ENCODE peak calls at places on chromosomes 5 and 9, in five cellular contexts. One of them, this sample, is unnamed.

GRCh38 chr9:90141723-90142122 is 500.9 kb downstream of the DIRAS2 start:
- DNase-seq in ascending aorta: no peak
- DNase-seq in heart right ventricle: no peak
- DNase-seq in body of pancreas: no peak
- DNase-seq in left ventricle myocardium inferior: no peak
- DNase-seq in this sample: no peak

GRCh38 chr9:121945849-121946248 is 147.3 kb downstream of the TTLL11 start:
- DNase-seq in left ventricle myocardium inferior: no peak
- DNase-seq in body of pancreas: no peak
- DNase-seq in heart right ventricle: no peak
- DNase-seq in ascending aorta: no peak
- DNase-seq in this sample: no peak

GRCh38 chr5:3594514-3595101 is 1.0 kb upstream of the IRX1 start:
- DNase-seq in body of pancreas: no peak
- DNase-seq in ascending aorta: no peak
- DNase-seq in left ventricle myocardium inferior: no peak
- DNase-seq in heart right ventricle: no peak
- DNase-seq in this sample: no peak

GRCh38 chr5:109177227-109177626 is 232.5 kb downstream of the PJA2 start:
- DNase-seq in left ventricle myocardium inferior: no peak
- DNase-seq in body of pancreas: no peak
- DNase-seq in ascending aorta: no peak
- DNase-seq in heart right ventricle: no peak
- DNase-seq in this sample: no peak

GRCh38 chr9:68417762-68418161 is 61.4 kb downstream of the PGM5 start:
- DNase-seq in body of pancreas: no peak
- DNase-seq in ascending aorta: no peak
- DNase-seq in heart right ventricle: no peak
- DNase-seq in left ventricle myocardium inferior: no peak
- DNase-seq in this sample: no peak

GRCh38 chr9:78296208-78296892 is 575 bp upstream of the PSAT1 start:
- DNase-seq in heart right ventricle: peak; percentile 42
- DNase-seq in body of pancreas: peak; percentile 81
- DNase-seq in ascending aorta: no peak
- DNase-seq in left ventricle myocardium inferior: peak; percentile 37
- DNase-seq in this sample: peak; percentile 65

GRCh38 chr9:26723486-26723885 is 169.1 kb downstream of the CAAP1 start:
- DNase-seq in body of pancreas: peak; percentile 19
- DNase-seq in heart right ventricle: no peak
- DNase-seq in left ventricle myocardium inferior: no peak
- DNase-seq in ascending aorta: peak; percentile 61
- DNase-seq in this sample: peak; percentile 9

GRCh38 chr9:129383005-129383414 is 204.9 kb upstream of the IER5L start:
- DNase-seq in heart right ventricle: peak; percentile 66
- DNase-seq in ascending aorta: peak; percentile 79
- DNase-seq in body of pancreas: peak; percentile 96
- DNase-seq in left ventricle myocardium inferior: peak; percentile 53
- DNase-seq in this sample: no peak

GRCh38 chr9:86674475-86674874 is 272.8 kb downstream of the GAS1 start:
- DNase-seq in body of pancreas: no peak
- DNase-seq in ascending aorta: no peak
- DNase-seq in left ventricle myocardium inferior: no peak
- DNase-seq in heart right ventricle: no peak
- DNase-seq in this sample: no peak

GRCh38 chr5:119269061-119269579 is 86.7 kb upstream of the TNFAIP8 start:
- DNase-seq in body of pancreas: peak; percentile 51
- DNase-seq in ascending aorta: peak; percentile 72
- DNase-seq in heart right ventricle: peak; percentile 25
- DNase-seq in left ventricle myocardium inferior: peak; percentile 20
- DNase-seq in this sample: peak; percentile 19

GRCh38 chr9:128304151-128304970 is 17.9 kb downstream of the TRUB2 start:
- DNase-seq in heart right ventricle: no peak
- DNase-seq in left ventricle myocardium inferior: no peak
- DNase-seq in ascending aorta: no peak
- DNase-seq in body of pancreas: no peak
- DNase-seq in this sample: no peak

GRCh38 chr9:128309551-128309950 is 12.7 kb downstream of the TRUB2 start:
- DNase-seq in ascending aorta: no peak
- DNase-seq in left ventricle myocardium inferior: no peak
- DNase-seq in heart right ventricle: no peak
- DNase-seq in body of pancreas: no peak
- DNase-seq in this sample: no peak

GRCh38 chr9:128310461-128310860 is 11.8 kb downstream of the TRUB2 start:
- DNase-seq in ascending aorta: no peak
- DNase-seq in heart right ventricle: peak; percentile 53
- DNase-seq in body of pancreas: no peak
- DNase-seq in left ventricle myocardium inferior: peak; percentile 46
- DNase-seq in this sample: no peak

GRCh38 chr9:128304971-128305288 is 17.3 kb downstream of the TRUB2 start:
- DNase-seq in ascending aorta: no peak
- DNase-seq in left ventricle myocardium inferior: no peak
- DNase-seq in body of pancreas: no peak
- DNase-seq in heart right ventricle: no peak
- DNase-seq in this sample: no peak
- H3K27ac ChIP-seq in ascending aorta: no peak overlapping the region
- H3K27ac ChIP-seq in left ventricle myocardium inferior: no peak overlapping the region
- H3K27ac ChIP-seq in body of pancreas: no peak overlapping the region
- H3K27ac ChIP-seq in heart right ventricle: no peak overlapping the region
- H3K27ac ChIP-seq in this sample: no peak overlapping the region

GRCh38 chr5:34688015-34688800 is 32.1 kb downstream of the RAI14 start:
- DNase-seq in body of pancreas: no peak
- DNase-seq in left ventricle myocardium inferior: no peak
- DNase-seq in heart right ventricle: no peak
- DNase-seq in ascending aorta: no peak
- DNase-seq in this sample: no peak
- H3K27ac ChIP-seq in body of pancreas: no peak overlapping the region
- H3K27ac ChIP-seq in left ventricle myocardium inferior: no peak overlapping the region
- H3K27ac ChIP-seq in heart right ventricle: no peak overlapping the region
- H3K27ac ChIP-seq in ascending aorta: peak overlapping the region; percentile 62
- H3K27ac ChIP-seq in this sample: no peak overlapping the region

GRCh38 chr5:31887556-31887955 is 248.6 kb downstream of the PDZD2 start:
- DNase-seq in ascending aorta: peak; percentile 30
- DNase-seq in heart right ventricle: no peak
- DNase-seq in body of pancreas: no peak
- DNase-seq in left ventricle myocardium inferior: no peak
- DNase-seq in this sample: no peak
- H3K27ac ChIP-seq in ascending aorta: no peak overlapping the region
- H3K27ac ChIP-seq in heart right ventricle: no peak overlapping the region
- H3K27ac ChIP-seq in body of pancreas: no peak overlapping the region
- H3K27ac ChIP-seq in left ventricle myocardium inferior: peak overlapping the region; percentile 12
- H3K27ac ChIP-seq in this sample: no peak overlapping the region

GRCh38 chr5:151158287-151158661 is 695 bp upstream of the ANXA6 start:
- DNase-seq in ascending aorta: no peak
- DNase-seq in body of pancreas: peak; percentile 35
- DNase-seq in left ventricle myocardium inferior: no peak
- DNase-seq in heart right ventricle: no peak
- DNase-seq in this sample: peak; percentile 65
- H3K27ac ChIP-seq in ascending aorta: peak overlapping the region; percentile 82
- H3K27ac ChIP-seq in body of pancreas: peak overlapping the region; percentile 0
- H3K27ac ChIP-seq in left ventricle myocardium inferior: peak overlapping the region; percentile 93
- H3K27ac ChIP-seq in heart right ventricle: peak overlapping the region; percentile 87
- H3K27ac ChIP-seq in this sample: peak overlapping the region; percentile 92

GRCh38 chr9:124295097-124295794 is 37.5 kb downstream of the NEK6 start:
- DNase-seq in ascending aorta: no peak
- DNase-seq in left ventricle myocardium inferior: no peak
- DNase-seq in body of pancreas: no peak
- DNase-seq in heart right ventricle: no peak
- DNase-seq in this sample: no peak

GRCh38 chr9:124297553-124297905 is 39.8 kb downstream of the NEK6 start:
- DNase-seq in body of pancreas: peak; percentile 85
- DNase-seq in heart right ventricle: peak; percentile 85
- DNase-seq in ascending aorta: peak; percentile 83
- DNase-seq in left ventricle myocardium inferior: peak; percentile 88
- DNase-seq in this sample: peak; percentile 84

GRCh38 chr9:124296094-124296493 is 38.3 kb downstream of the NEK6 start:
- DNase-seq in left ventricle myocardium inferior: no peak
- DNase-seq in body of pancreas: no peak
- DNase-seq in heart right ventricle: no peak
- DNase-seq in ascending aorta: no peak
- DNase-seq in this sample: no peak

GRCh38 chr9:124297915-124298645 is 40.3 kb downstream of the NEK6 start:
- DNase-seq in heart right ventricle: no peak
- DNase-seq in left ventricle myocardium inferior: no peak
- DNase-seq in ascending aorta: no peak
- DNase-seq in body of pancreas: no peak
- DNase-seq in this sample: no peak

GRCh38 chr9:124296800-124297552 is 39.2 kb downstream of the NEK6 start:
- DNase-seq in body of pancreas: no peak
- DNase-seq in ascending aorta: no peak
- DNase-seq in heart right ventricle: no peak
- DNase-seq in left ventricle myocardium inferior: no peak
- DNase-seq in this sample: no peak
- H3K27ac ChIP-seq in body of pancreas: peak overlapping the region; percentile 9
- H3K27ac ChIP-seq in ascending aorta: no peak overlapping the region
- H3K27ac ChIP-seq in heart right ventricle: peak overlapping the region; percentile 84
- H3K27ac ChIP-seq in left ventricle myocardium inferior: peak overlapping the region; percentile 90
- H3K27ac ChIP-seq in this sample: no peak overlapping the region

GRCh38 chr5:39092581-39093350 is 18.6 kb upstream of the RICTOR start:
- DNase-seq in left ventricle myocardium inferior: no peak
- DNase-seq in body of pancreas: no peak
- DNase-seq in ascending aorta: no peak
- DNase-seq in heart right ventricle: no peak
- DNase-seq in this sample: no peak
- H3K27ac ChIP-seq in left ventricle myocardium inferior: no peak overlapping the region
- H3K27ac ChIP-seq in body of pancreas: no peak overlapping the region
- H3K27ac ChIP-seq in ascending aorta: no peak overlapping the region
- H3K27ac ChIP-seq in heart right ventricle: no peak overlapping the region
- H3K27ac ChIP-seq in this sample: no peak overlapping the region

GRCh38 chr9:4796530-4796929 is 3.8 kb downstream of the RCL1 start:
- DNase-seq in heart right ventricle: no peak
- DNase-seq in left ventricle myocardium inferior: no peak
- DNase-seq in body of pancreas: no peak
- DNase-seq in ascending aorta: no peak
- DNase-seq in this sample: no peak

GRCh38 chr9:4796988-4797956 is 4.5 kb downstream of the RCL1 start:
- DNase-seq in left ventricle myocardium inferior: no peak
- DNase-seq in heart right ventricle: no peak
- DNase-seq in body of pancreas: no peak
- DNase-seq in ascending aorta: no peak
- DNase-seq in this sample: no peak

GRCh38 chr9:4798281-4798680 is 5.5 kb downstream of the RCL1 start:
- DNase-seq in body of pancreas: no peak
- DNase-seq in heart right ventricle: no peak
- DNase-seq in ascending aorta: no peak
- DNase-seq in left ventricle myocardium inferior: no peak
- DNase-seq in this sample: no peak

GRCh38 chr9:4801156-4801555 is 8.4 kb downstream of the RCL1 start:
- DNase-seq in left ventricle myocardium inferior: no peak
- DNase-seq in heart right ventricle: no peak
- DNase-seq in ascending aorta: no peak
- DNase-seq in body of pancreas: no peak
- DNase-seq in this sample: no peak

DNA sequence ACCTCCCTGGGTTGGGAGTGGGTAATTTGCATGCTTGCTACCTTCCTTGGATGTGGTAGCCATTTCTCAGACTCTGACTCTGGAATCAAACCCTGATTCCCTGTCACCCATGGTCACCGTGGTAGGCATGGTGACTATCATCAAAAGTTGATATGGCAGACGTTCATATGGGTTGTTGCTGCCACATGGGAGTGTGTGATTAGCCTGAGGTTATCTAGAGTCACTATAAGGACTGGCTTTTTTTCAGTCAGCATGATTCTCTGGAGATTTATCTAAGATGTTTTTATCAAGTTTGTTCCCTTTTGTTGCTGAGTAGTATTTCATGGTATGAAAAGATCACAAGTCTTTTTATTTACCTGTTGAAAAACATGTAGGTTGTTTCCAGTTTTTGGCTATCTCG is 7.0 kb downstream of the RCL1 start:
- DNase-seq in left ventricle myocardium inferior: no peak
- DNase-seq in body of pancreas: no peak
- DNase-seq in heart right ventricle: no peak
- DNase-seq in ascending aorta: no peak
- DNase-seq in this sample: no peak
- H3K27ac ChIP-seq in left ventricle myocardium inferior: no peak overlapping the region
- H3K27ac ChIP-seq in body of pancreas: no peak overlapping the region
- H3K27ac ChIP-seq in heart right ventricle: no peak overlapping the region
- H3K27ac ChIP-seq in ascending aorta: peak overlapping the region; percentile 60
- H3K27ac ChIP-seq in this sample: no peak overlapping the region

DNA sequence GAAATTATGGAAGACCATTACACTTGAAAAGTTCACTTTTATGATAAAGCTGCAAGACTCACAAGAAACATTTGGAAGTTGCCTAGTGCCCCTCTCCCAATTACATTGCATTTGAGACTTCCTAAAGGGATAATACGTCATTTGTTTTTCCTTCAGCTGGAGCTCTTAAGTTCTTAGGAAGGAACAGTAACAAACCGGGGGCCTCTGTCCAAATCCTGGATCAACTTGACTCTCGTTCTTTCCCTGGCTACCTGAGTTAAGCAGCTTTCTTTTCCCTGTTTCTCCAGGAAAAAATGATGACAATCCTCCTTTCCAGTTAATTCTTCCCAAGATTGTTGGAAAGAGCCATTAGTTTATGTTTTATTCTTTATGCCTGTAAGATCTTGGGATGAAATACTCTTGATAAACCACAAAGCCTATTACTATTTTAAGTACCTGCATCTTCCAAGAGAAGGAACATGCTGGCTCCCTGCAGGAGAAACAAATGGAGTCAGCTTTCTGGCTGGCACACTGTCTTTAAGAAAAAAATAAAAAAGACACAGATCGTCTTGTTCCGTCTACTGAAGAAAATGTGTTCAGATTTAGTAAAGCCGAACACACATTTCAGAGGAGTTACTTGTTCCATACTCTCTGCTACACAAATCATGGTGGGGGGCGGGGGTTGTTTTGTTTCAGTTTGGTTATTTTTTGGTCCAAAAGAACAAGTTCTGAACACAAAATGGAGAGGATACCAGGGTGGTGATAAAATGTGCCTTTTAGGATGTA is 297.8 kb downstream of the EFNA5 start:
- DNase-seq in body of pancreas: no peak
- DNase-seq in ascending aorta: no peak
- DNase-seq in left ventricle myocardium inferior: no peak
- DNase-seq in heart right ventricle: no peak
- DNase-seq in this sample: no peak
- H3K27ac ChIP-seq in body of pancreas: no peak overlapping the region
- H3K27ac ChIP-seq in ascending aorta: no peak overlapping the region
- H3K27ac ChIP-seq in left ventricle myocardium inferior: no peak overlapping the region
- H3K27ac ChIP-seq in heart right ventricle: no peak overlapping the region
- H3K27ac ChIP-seq in this sample: no peak overlapping the region

GRCh38 chr5:158695595-158696330 is 404.0 kb downstream of the EBF1 start:
- DNase-seq in heart right ventricle: peak; percentile 79
- DNase-seq in left ventricle myocardium inferior: peak; percentile 72
- DNase-seq in body of pancreas: peak; percentile 59
- DNase-seq in ascending aorta: peak; percentile 87
- DNase-seq in this sample: peak; percentile 84
- H3K27ac ChIP-seq in heart right ventricle: no peak overlapping the region
- H3K27ac ChIP-seq in left ventricle myocardium inferior: peak overlapping the region; percentile 70
- H3K27ac ChIP-seq in body of pancreas: no peak overlapping the region
- H3K27ac ChIP-seq in ascending aorta: peak overlapping the region; percentile 24
- H3K27ac ChIP-seq in this sample: no peak overlapping the region